ENCODE peak calls at places on chromosomes 12 and 14, in five cellular contexts. K is stimulated activated naive CD8-positive, alpha-beta T cell treated with anti-CD3 and anti-CD28 coated beads, Interleukin-15, amount 100 ng/mL, for 72 hours; F is nucleus accumbens; C is T-helper 2 cell; H is PC-9. W is an unnamed sample.

GRCh38 chr12:4910502-4911315 is 1.0 kb downstream of the KCNA1 start:
- DNase-seq in K (peak), F (no peak), C (no peak), H (no peak), W (no peak)

GRCh38 chr12:69415471-69416275 is 54.5 kb upstream of the FRS2 start:
- DNase-seq in K (no peak), F (peak), C (no peak), H (peak), W (peak)

GRCh38 chr14:88974991-88975835 is 150.8 kb downstream of the TTC8 start:
- DNase-seq in K (no peak), F (no peak), C (no peak), H (no peak), W (no peak)

GRCh38 chr14:105083926-105084685 is 18.9 kb upstream of the GPR132 start:
- DNase-seq in K (no peak), F (no peak), C (no peak), H (no peak), W (no peak)

GRCh38 chr12:93896962-93897361 is 219.8 kb downstream of the CRADD start:
- DNase-seq in K (no peak), F (no peak), C (no peak), H (no peak), W (no peak)

GRCh38 chr12:122356192-122356635 is 66.3 kb downstream of the CLIP1 start:
- DNase-seq in K (peak), F (peak), C (no peak), H (peak), W (peak)

GRCh38 chr14:68937790-68938514 is 41.1 kb downstream of the ACTN1 start:
- DNase-seq in K (peak), F (peak), C (no peak), H (peak), W (no peak)

GRCh38 chr14:78446807-78447206 is 276.6 kb downstream of the NRXN3 start:
- DNase-seq in K (no peak), F (no peak), C (no peak), H (no peak), W (no peak)

GRCh38 chr14:104657563-104658324 is 31.7 kb upstream of the INF2 start:
- DNase-seq in K (no peak), F (no peak), C (no peak), H (no peak), W (no peak)

GRCh38 chr14:105888784-105889665 is 362.6 kb downstream of the TMEM121 start:
- DNase-seq in K (no peak), F (no peak), C (peak), H (no peak), W (no peak)

GRCh38 chr12:110079477-110080400 is 31.4 kb upstream of the C12orf76 start:
- DNase-seq in K (peak), F (peak), C (peak), H (no peak), W (peak)

GRCh38 chr14:92108345-92109254 is 2.2 kb upstream of the ATXN3 start:
- DNase-seq in K (peak), F (no peak), C (no peak), H (no peak), W (no peak)

GRCh38 chr14:100620437-100621100 is 33.4 kb upstream of the BEGAIN start:
- DNase-seq in K (no peak), F (no peak), C (no peak), H (no peak), W (no peak)